ENCODE peak calls at places on chromosome 19, in six cellular contexts. B, I, R, G, S and Z are unnamed samples.
A peak's percentile ranks its signal among the peaks of the same experiment; 100 is the strongest.

GRCh38 chr19:10292206-10292788 is 2.5 kb downstream of the ICAM5 start:
- DNase-seq in S (peak; percentile 93), R (peak; percentile 78), B (peak; percentile 28), G (peak; percentile 66), I (peak; percentile 80), Z (peak; percentile 78)

GRCh38 chr19:1251233-1251502 is 2.8 kb downstream of the MIDN start:
- DNase-seq in I (peak; percentile 82), G (peak; percentile 74), R (peak; percentile 68), S (peak; percentile 60), B (no peak), Z (peak; percentile 88)

GRCh38 chr19:10001899-10002298 is 8.4 kb downstream of the COL5A3 start:
- DNase-seq in R (no peak), G (peak; percentile 36), I (peak; percentile 91), B (no peak), S (peak; percentile 17), Z (peak; percentile 46)

GRCh38 chr19:39810424-39810823 is 23.5 kb downstream of the DYRK1B start:
- DNase-seq in G (no peak), B (no peak), S (no peak), R (no peak), I (no peak), Z (no peak)

GRCh38 chr19:37902668-37903067 is 3.7 kb downstream of the WDR87 start:
- DNase-seq in S (peak; percentile 94), B (peak; percentile 20), G (peak; percentile 60), R (peak; percentile 70), I (peak; percentile 84), Z (peak; percentile 91)

GRCh38 chr19:20271215-20271926 is 104.4 kb downstream of the ZNF486 start:
- DNase-seq in G (no peak), S (no peak), I (no peak), R (no peak), B (no peak), Z (no peak)

GRCh38 chr19:40389404-40390083 is 437 bp downstream of the HIPK4 start:
- DNase-seq in R (no peak), B (no peak), S (no peak), G (no peak), I (no peak), Z (no peak)

GRCh38 chr19:11963566-11964355 is 1.1 kb upstream of the ZNF763 start:
- DNase-seq in S (peak; percentile 92), I (peak; percentile 56), G (peak; percentile 84), B (peak; percentile 31), R (peak; percentile 61), Z (peak; percentile 89)

GRCh38 chr19:58361900-58362271 is 665 bp downstream of the ZNF497 start:
- DNase-seq in R (peak; percentile 47), B (no peak), G (peak; percentile 62), S (no peak), I (peak; percentile 61), Z (peak; percentile 63)

GRCh38 chr19:43101950-43102349 is 19.4 kb upstream of the PSG2 start:
- DNase-seq in G (no peak), B (no peak), R (no peak), S (no peak), I (no peak), Z (no peak)

GRCh38 chr19:38039966-38040365 is 133.0 kb downstream of the SIPA1L3 start:
- DNase-seq in B (no peak), S (no peak), G (no peak), I (no peak), R (peak; percentile 99), Z (no peak)

GRCh38 chr19:55536951-55537740 is at the start of gene SBK2:
- DNase-seq in G (no peak), S (peak; percentile 96), I (no peak), B (no peak), R (no peak), Z (no peak)

GRCh38 chr19:5349041-5349440 is 8.4 kb upstream of the PTPRS start:
- DNase-seq in R (no peak), B (no peak), S (peak; percentile 57), G (no peak), I (no peak), Z (no peak)

GRCh38 chr19:45049073-45049736 is 10.4 kb downstream of the CLASRP start:
- DNase-seq in B (no peak), I (peak; percentile 90), G (no peak), R (no peak), S (no peak), Z (no peak)

GRCh38 chr19:7743425-7743841 is 3.9 kb downstream of the CD209 start:
- DNase-seq in R (no peak), G (no peak), B (no peak), I (no peak), S (no peak), Z (no peak)

GRCh38 chr19:28961772-28962500 is 251.0 kb downstream of the UQCRFS1 start:
- DNase-seq in R (peak; percentile 81), S (no peak), B (no peak), G (no peak), I (no peak), Z (no peak)

GRCh38 chr19:56491399-56491798 is 14.3 kb upstream of the ZNF667 start:
- DNase-seq in B (no peak), S (no peak), R (peak; percentile 26), I (no peak), G (no peak), Z (no peak)

GRCh38 chr19:45294291-45295029 is 28.2 kb downstream of the CKM start:
- DNase-seq in I (peak; percentile 95), B (no peak), S (no peak), R (no peak), G (peak; percentile 72), Z (peak; percentile 45)

GRCh38 chr19:3243851-3244700 is 19.6 kb downstream of the CELF5 start:
- DNase-seq in I (no peak), G (peak; percentile 39), B (no peak), S (peak; percentile 89), R (peak; percentile 56), Z (peak; percentile 50)

GRCh38 chr19:40740747-40741146 is 9.5 kb downstream of the ACTMAP start:
- DNase-seq in S (no peak), B (peak; percentile 44), G (no peak), I (no peak), R (no peak), Z (peak; percentile 78)

DNA sequence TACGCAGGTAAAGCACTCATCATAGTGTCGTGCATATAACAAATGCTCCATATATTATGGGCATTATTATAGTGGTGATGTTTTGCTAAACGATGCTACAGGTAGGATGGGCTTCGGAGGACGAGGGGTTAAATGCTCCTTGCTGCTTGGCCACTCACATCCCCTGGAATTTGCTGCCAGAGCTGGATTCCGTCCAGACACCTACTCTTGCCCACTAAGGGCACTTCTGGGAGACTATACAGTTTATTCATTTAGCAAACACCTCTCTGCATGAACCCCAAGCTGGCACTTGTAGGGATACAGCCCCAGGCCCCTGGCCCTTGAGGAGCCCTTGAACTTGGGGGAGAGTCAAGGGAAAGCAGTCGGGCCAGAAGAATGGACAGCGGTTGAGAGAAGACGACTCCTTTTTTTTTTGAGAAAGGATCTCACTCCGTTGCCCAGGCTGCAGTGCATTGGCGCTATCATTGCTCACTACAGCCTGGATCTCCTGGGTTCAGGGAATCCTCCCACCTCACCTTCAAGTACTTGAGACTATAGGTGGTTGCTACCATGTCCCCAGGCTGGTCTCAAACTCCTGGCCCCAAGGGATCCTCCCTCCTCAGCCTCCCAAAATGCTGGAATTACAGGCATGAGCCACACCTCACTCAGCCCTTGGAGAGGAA is 1.2 kb upstream of the MRPL34 start:
- DNase-seq in G (no peak), S (no peak), B (no peak), R (no peak), I (peak; percentile 63), Z (no peak)
- H3K4me1 ChIP-seq in G (peaks cover 9% of the 10 kb centered on the region), S (peaks cover 6% of the 10 kb centered on the region), B (peaks cover 25% of the 10 kb centered on the region), R (peaks cover 8% of the 10 kb centered on the region), I (peaks cover 29% of the 10 kb centered on the region), Z (peaks cover 36% of the 10 kb centered on the region)

GRCh38 chr19:13761423-13761822 is 2.9 kb upstream of the MRI1 start:
- DNase-seq in R (no peak), I (no peak), B (no peak), S (no peak), G (no peak), Z (no peak)
- TF ChIP-seq CTCF in R (no peak), I (no peak), B (no peak), S (no peak), G (no peak), Z (no peak)

GRCh38 chr19:13001166-13001501 is 5.9 kb downstream of the NFIX start:
- DNase-seq in I (no peak), R (no peak), B (no peak), G (peak; percentile 47), S (no peak), Z (no peak)

GRCh38 chr19:13004273-13004672 is 9.0 kb downstream of the NFIX start:
- DNase-seq in R (no peak), G (no peak), B (no peak), I (no peak), S (no peak), Z (no peak)

GRCh38 chr19:13001502-13002388 is 6.5 kb downstream of the NFIX start:
- DNase-seq in B (peak; percentile 43), G (peak; percentile 92), S (no peak), R (no peak), I (peak; percentile 76), Z (peak; percentile 77)

GRCh38 chr19:13002389-13002898 is 7.2 kb downstream of the NFIX start:
- DNase-seq in I (no peak), G (no peak), R (no peak), S (no peak), B (no peak), Z (no peak)

GRCh38 chr19:13002970-13003540 is 7.8 kb downstream of the NFIX start:
- DNase-seq in I (no peak), S (no peak), R (no peak), G (no peak), B (no peak), Z (no peak)
- H3K4me1 ChIP-seq in I (peaks cover 33% of the 10 kb centered on the region), S (no peaks in the 10 kb centered on the region), R (peaks cover 13% of the 10 kb centered on the region), G (peaks cover 36% of the 10 kb centered on the region), B (peaks cover 44% of the 10 kb centered on the region), Z (peaks cover 37% of the 10 kb centered on the region)

DNA sequence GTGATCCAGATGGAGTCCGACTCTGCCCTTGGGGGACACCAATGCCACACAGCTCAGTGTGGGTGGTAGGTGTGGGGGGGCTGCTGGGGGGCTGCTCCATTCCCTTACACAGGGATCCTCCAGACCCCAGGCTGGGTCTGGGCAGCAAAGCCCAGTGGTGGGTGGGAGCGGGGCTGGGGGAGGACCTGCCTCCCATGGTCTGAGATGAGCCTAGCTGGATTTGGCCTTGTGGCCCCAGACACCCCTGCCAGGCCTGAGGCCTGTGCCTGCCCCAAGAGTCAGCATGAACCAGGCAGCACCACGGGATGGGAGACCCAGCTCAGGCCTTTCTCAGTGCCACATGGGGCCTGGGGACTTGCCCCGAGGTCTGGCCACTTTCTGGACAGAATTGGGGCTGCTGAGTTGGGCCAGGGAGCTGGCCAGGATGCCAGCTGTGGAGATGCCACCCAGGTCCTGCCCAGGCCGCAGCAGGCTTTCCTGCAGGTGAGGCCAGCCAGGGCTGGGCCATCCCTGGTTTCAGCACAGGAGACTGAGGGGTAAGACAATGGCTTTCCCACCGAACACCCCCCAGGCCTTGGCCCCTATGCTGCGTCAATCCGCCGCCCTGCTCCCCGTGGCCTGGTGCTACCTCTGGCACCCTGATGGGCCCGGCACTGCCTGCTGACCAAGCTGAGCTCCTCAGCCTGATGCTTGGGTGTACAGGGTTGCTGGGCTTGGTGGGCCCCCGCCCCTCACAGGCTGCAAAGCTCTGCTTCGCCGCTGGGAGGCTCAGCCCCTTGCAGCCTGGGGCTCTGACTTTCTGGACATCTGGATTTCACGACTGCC is 24.2 kb downstream of the CEBPG start:
- DNase-seq in R (no peak), B (no peak), G (no peak), I (peak; percentile 53), S (peak; percentile 66), Z (no peak)
- TF ChIP-seq CTCF in R (no peak), B (no peak), G (no peak), I (no peak), S (peak; percentile 53), Z (no peak)

GRCh38 chr19:41801682-41802317 is 5.4 kb downstream of the CEACAM3 start:
- DNase-seq in R (no peak), I (peak; percentile 40), G (no peak), B (no peak), S (no peak), Z (no peak)
- H3K4me1 ChIP-seq in R (no peaks in the 10 kb centered on the region), I (no peaks in the 10 kb centered on the region), G (no peaks in the 10 kb centered on the region), B (no peaks in the 10 kb centered on the region), S (no peaks in the 10 kb centered on the region), Z (no peaks in the 10 kb centered on the region)